ENCODE peak calls at places on chromosomes 1 and 21, in seven cellular contexts. I is H1, Q is psoas muscle, G is foreskin fibroblast, M is heart right ventricle, V is fibroblast of lung, K is left lung. R is an unnamed sample.

GRCh38 chr1:93816970-93817738 is 61.9 kb downstream of the DNTTIP2 start:
- DNase-seq in I (no peak), Q (no peak), G (peak; percentile 78), M (peak; percentile 44), V (peak; percentile 61), K (no peak), R (peak; percentile 65)

GRCh38 chr1:48084826-48085225 is 87.6 kb upstream of the TRABD2B start:
- DNase-seq in I (no peak), Q (no peak), G (no peak), M (no peak), V (no peak), K (no peak), R (no peak)

GRCh38 chr1:71587961-71588360 is 507.1 kb upstream of the ZRANB2 start:
- DNase-seq in I (no peak), Q (no peak), G (peak; percentile 65), M (no peak), V (peak; percentile 57), K (no peak), R (peak; percentile 15)

GRCh38 chr21:16058896-16059295 is 329.1 kb downstream of the USP25 start:
- DNase-seq in I (no peak), Q (no peak), G (peak; percentile 27), M (no peak), V (no peak), K (no peak), R (no peak)

GRCh38 chr1:186738896-186739295 is 58.7 kb upstream of the PTGS2 start:
- DNase-seq in I (no peak), Q (no peak), G (no peak), M (no peak), V (no peak), K (no peak), R (no peak)

GRCh38 chr1:198001776-198002408 is 84.7 kb downstream of the LHX9 start:
- DNase-seq in I (no peak), Q (no peak), G (peak; percentile 38), M (no peak), V (peak; percentile 18), K (no peak), R (no peak)

GRCh38 chr1:6461237-6461530 is 4.8 kb downstream of the TNFRSF25 start:
- DNase-seq in I (no peak), Q (no peak), G (no peak), M (no peak), V (no peak), K (no peak), R (no peak)

GRCh38 chr1:24995121-24995520 is 65.0 kb upstream of the RUNX3 start:
- DNase-seq in I (no peak), Q (no peak), G (no peak), M (no peak), V (no peak), K (no peak), R (no peak)

GRCh38 chr21:46229133-46229922 is 754 bp upstream of the LSS start:
- DNase-seq in I (no peak), Q (no peak), G (no peak), M (no peak), V (no peak), K (no peak), R (no peak)

GRCh38 chr1:3122311-3122710 is 53.3 kb downstream of the PRDM16 start:
- DNase-seq in I (no peak), Q (no peak), G (no peak), M (no peak), V (no peak), K (no peak), R (no peak)

GRCh38 chr1:165860065-165860464 is 32.7 kb downstream of the UCK2 start:
- DNase-seq in I (no peak), Q (no peak), G (no peak), M (no peak), V (no peak), K (no peak), R (no peak)

GRCh38 chr1:86069757-86070145 is 86.8 kb downstream of the COL24A1 start:
- DNase-seq in I (no peak), Q (no peak), G (peak; percentile 35), M (no peak), V (peak; percentile 58), K (no peak), R (no peak)

GRCh38 chr1:24341260-24341659 is 22.1 kb downstream of the GRHL3 start:
- DNase-seq in I (no peak), Q (no peak), G (no peak), M (no peak), V (no peak), K (no peak), R (no peak)

GRCh38 chr1:155970531-155971167 is 7.7 kb downstream of the ARHGEF2 start:
- DNase-seq in I (no peak), Q (peak; percentile 75), G (peak; percentile 93), M (peak; percentile 67), V (peak; percentile 85), K (peak; percentile 90), R (no peak)

GRCh38 chr1:170692866-170693575 is 29.1 kb downstream of the PRRX1 start:
- DNase-seq in I (no peak), Q (no peak), G (peak; percentile 83), M (no peak), V (peak; percentile 87), K (no peak), R (no peak)

GRCh38 chr1:7454052-7454815 is 316.9 kb upstream of the VAMP3 start:
- DNase-seq in I (no peak), Q (no peak), G (peak; percentile 27), M (peak; percentile 17), V (peak; percentile 15), K (no peak), R (no peak)

GRCh38 chr1:167676205-167676915 is 45.4 kb upstream of the MPZL1 start:
- DNase-seq in I (no peak), Q (no peak), G (no peak), M (no peak), V (no peak), K (no peak), R (no peak)

GRCh38 chr1:17475729-17476128 is 36.3 kb upstream of the RCC2 start:
- DNase-seq in I (no peak), Q (no peak), G (peak; percentile 75), M (peak; percentile 9), V (peak; percentile 7), K (no peak), R (no peak)

GRCh38 chr1:217089239-217090014 is 366.2 kb upstream of the ESRRG start:
- DNase-seq in I (peak; percentile 52), Q (peak; percentile 19), G (peak; percentile 68), M (peak; percentile 30), V (peak; percentile 59), K (no peak), R (no peak)

DNA sequence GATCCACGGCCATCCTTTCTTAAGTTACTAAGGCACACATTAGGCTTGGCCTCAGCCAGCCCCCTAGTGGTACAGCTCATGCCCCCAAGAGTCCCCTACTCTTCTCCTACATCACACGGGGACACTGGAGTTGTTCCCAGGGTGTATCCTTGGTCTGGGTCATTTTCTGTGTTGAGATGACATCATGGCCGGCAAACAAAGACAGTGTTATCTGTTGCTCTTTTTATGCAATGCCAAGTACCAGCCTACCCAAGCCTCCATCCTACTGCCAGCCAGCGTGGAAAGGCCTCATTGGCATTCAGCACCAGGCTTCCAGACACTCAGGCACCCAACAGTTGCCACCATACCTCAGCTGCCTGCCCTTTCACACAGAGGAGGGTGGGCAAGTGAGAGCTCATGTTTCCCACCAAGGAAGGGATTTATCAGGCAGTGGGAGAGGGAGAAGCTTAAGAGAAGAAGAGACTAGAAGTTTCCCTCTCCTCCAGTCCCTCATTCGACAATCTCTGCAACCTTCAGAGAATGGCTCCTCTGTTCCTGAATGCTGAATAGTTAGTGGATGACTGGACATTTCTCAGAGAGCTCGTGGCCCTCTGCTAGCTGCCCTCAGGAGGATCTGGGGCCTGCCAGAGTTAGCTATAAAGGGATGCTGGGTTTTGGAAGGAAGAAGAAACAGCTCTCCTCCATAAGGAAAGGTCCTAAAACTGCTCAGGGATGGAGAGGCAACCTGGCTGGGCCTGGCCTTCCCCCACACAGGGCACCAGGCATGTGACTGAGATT is 17.7 kb downstream of the CBR1 start:
- DNase-seq in I (no peak), Q (no peak), G (no peak), M (no peak), V (no peak), K (no peak), R (no peak)
- TF ChIP-seq CTCF in I (peak; percentile 47), Q (peak; percentile 7), G (no peak), M (peak; percentile 27), V (no peak), K (no peak), R (peak; percentile 37)

GRCh38 chr1:27503961-27504587 is 14.1 kb upstream of the WASF2 start:
- DNase-seq in I (no peak), Q (no peak), G (peak; percentile 81), M (no peak), V (no peak), K (no peak), R (no peak)
- H3K4me3 ChIP-seq in I (no peak overlapping the region), Q (peak overlapping the region; percentile 42), G (peak overlapping the region; percentile 41), M (peak overlapping the region; percentile 43), V (no peak overlapping the region), K (no peak overlapping the region), R (no peak overlapping the region)

GRCh38 chr1:61645476-61645875 is 79.5 kb downstream of the TM2D1 start:
- DNase-seq in I (no peak), Q (no peak), G (no peak), M (no peak), V (no peak), K (no peak), R (no peak)
- TF ChIP-seq CTCF in I (no peak), Q (no peak), G (no peak), M (no peak), V (no peak), K (no peak), R (no peak)

GRCh38 chr1:77889671-77890070 is 1.2 kb downstream of the NEXN start:
- DNase-seq in I (no peak), Q (no peak), G (peak; percentile 76), M (no peak), V (peak; percentile 83), K (no peak), R (no peak)
- H3K4me3 ChIP-seq in I (no peak overlapping the region), Q (peak overlapping the region; percentile 88), G (peak overlapping the region; percentile 86), M (peak overlapping the region; percentile 81), V (peak overlapping the region; percentile 88), K (peak overlapping the region; percentile 73), R (peak overlapping the region; percentile 82)

GRCh38 chr1:40039245-40039756 is 1.2 kb upstream of the CAP1 start:
- DNase-seq in I (no peak), Q (no peak), G (no peak), M (peak; percentile 77), V (no peak), K (no peak), R (no peak)

GRCh38 chr1:40036574-40036973 is 4.0 kb upstream of the CAP1 start:
- DNase-seq in I (no peak), Q (peak; percentile 73), G (peak; percentile 91), M (peak; percentile 81), V (peak; percentile 84), K (peak; percentile 59), R (peak; percentile 27)

GRCh38 chr1:40039757-40040510 is 595 bp upstream of the CAP1 start:
- DNase-seq in I (peak; percentile 84), Q (peak; percentile 91), G (peak; percentile 97), M (peak; percentile 91), V (peak; percentile 92), K (peak; percentile 93), R (peak; percentile 77)

GRCh38 chr1:40040511-40041465 is at the start of gene CAP1:
- DNase-seq in I (peak; percentile 99), Q (peak; percentile 99), G (peak; percentile 100), M (peak; percentile 99), V (peak; percentile 98), K (peak; percentile 100), R (peak; percentile 89)

GRCh38 chr1:40038693-40039092 is 1.8 kb upstream of the CAP1 start:
- DNase-seq in I (no peak), Q (no peak), G (no peak), M (no peak), V (no peak), K (no peak), R (no peak)
- TF ChIP-seq CTCF in I (no peak), Q (no peak), G (no peak), M (no peak), V (no peak), K (no peak), R (no peak)

R was measured in HFF-Myc.